ENCODE peak calls at places on chromosome 21, in ten cellular contexts. V is substantia nigra; A is Peyer's patch; X is heart right ventricle; J is dermis blood vessel endothelial cell; Q is COR-L47; F is kidney glomerular epithelial cell; G is testis; I is WTC11; D is activated CD4-positive, alpha-beta T cell treated with anti-CD3 and anti-CD28 coated beads, Interleukin-2, amount 50 U/mL, for 1 hour. N is an unnamed sample.

GRCh38 chr21:34702341-34702807 is 33.6 kb downstream of the CLIC6 start:
- DNase-seq in V (no peak), A (no peak), X (peak), J (no peak), Q (no peak), F (no peak), G (no peak), I (no peak), D (no peak), N (no peak)

GRCh38 chr21:45154511-45155508 is 80.4 kb downstream of the ADARB1 start:
- DNase-seq in V (no peak), A (peak), X (no peak), J (peak), Q (peak), F (peak), G (peak), I (no peak), D (peak), N (no peak)

GRCh38 chr21:17491716-17492414 is 21.0 kb upstream of the CXADR start:
- DNase-seq in V (no peak), A (no peak), X (peak), J (peak), Q (no peak), F (peak), G (no peak), I (no peak), D (no peak), N (no peak)

GRCh38 chr21:34695434-34695833 is 26.6 kb downstream of the CLIC6 start:
- DNase-seq in V (no peak), A (no peak), X (no peak), J (no peak), Q (no peak), F (no peak), G (no peak), I (no peak), D (no peak), N (no peak)

GRCh38 chr21:45019887-45020537 is 54.4 kb upstream of the ADARB1 start:
- DNase-seq in V (no peak), A (no peak), X (no peak), J (no peak), Q (no peak), F (no peak), G (no peak), I (peak), D (no peak), N (no peak)

GRCh38 chr21:36706482-36706852 is 7.6 kb downstream of the SIM2 start:
- DNase-seq in V (no peak), A (no peak), X (no peak), J (no peak), Q (no peak), F (no peak), G (no peak), I (no peak), D (no peak), N (no peak)

GRCh38 chr21:17270234-17270633 is 242.6 kb upstream of the CXADR start:
- DNase-seq in V (peak), A (no peak), X (no peak), J (peak), Q (no peak), F (peak), G (peak), I (no peak), D (no peak), N (no peak)

GRCh38 chr21:41359289-41359688 is 2.5 kb upstream of the MX2 start:
- DNase-seq in V (no peak), A (no peak), X (no peak), J (no peak), Q (no peak), F (no peak), G (no peak), I (peak), D (no peak), N (no peak)

GRCh38 chr21:31173881-31174555 is 135.7 kb upstream of the KRTAP19-8 start:
- DNase-seq in V (peak), A (peak), X (peak), J (peak), Q (no peak), F (no peak), G (no peak), I (no peak), D (peak), N (peak)